ENCODE peak calls at places on chromosomes 1 and 21, in four cellular contexts. One of them, this sample, is unnamed.

GRCh38 chr21:38349111-38349746 is 92.4 kb downstream of the KCNJ15 start:
- DNase-seq in fibroblast of lung: peak; percentile 99
- DNase-seq in IMR-90: peak; percentile 6
- DNase-seq in transverse colon: no peak
- DNase-seq in this sample: no peak

GRCh38 chr1:181135815-181136737 is 47.6 kb downstream of the IER5 start:
- DNase-seq in fibroblast of lung: peak; percentile 94
- DNase-seq in IMR-90: peak; percentile 94
- DNase-seq in transverse colon: no peak
- DNase-seq in this sample: peak; percentile 74

GRCh38 chr1:209318302-209319056 is 265.0 kb upstream of the CAMK1G start:
- DNase-seq in fibroblast of lung: peak; percentile 48
- DNase-seq in IMR-90: peak; percentile 35
- DNase-seq in transverse colon: no peak
- DNase-seq in this sample: no peak

GRCh38 chr21:33033961-33034413 is 8.3 kb downstream of the OLIG2 start:
- DNase-seq in fibroblast of lung: no peak
- DNase-seq in IMR-90: no peak
- DNase-seq in transverse colon: no peak
- DNase-seq in this sample: no peak

GRCh38 chr1:44688760-44689446 is 14.4 kb downstream of the ARMH1 start:
- DNase-seq in fibroblast of lung: no peak
- DNase-seq in IMR-90: no peak
- DNase-seq in transverse colon: peak; percentile 16
- DNase-seq in this sample: no peak

GRCh38 chr1:221829327-221830011 is 87.6 kb upstream of the DUSP10 start:
- DNase-seq in fibroblast of lung: peak; percentile 97
- DNase-seq in IMR-90: peak; percentile 97
- DNase-seq in transverse colon: no peak
- DNase-seq in this sample: peak; percentile 81

GRCh38 chr1:101282314-101283087 is 45.7 kb downstream of the S1PR1 start:
- DNase-seq in fibroblast of lung: peak; percentile 33
- DNase-seq in IMR-90: peak; percentile 10
- DNase-seq in transverse colon: no peak
- DNase-seq in this sample: peak; percentile 74

GRCh38 chr1:37575692-37576091 is 19.0 kb downstream of the DNALI1 start:
- DNase-seq in fibroblast of lung: peak; percentile 47
- DNase-seq in IMR-90: peak; percentile 28
- DNase-seq in transverse colon: no peak
- DNase-seq in this sample: no peak

GRCh38 chr21:16169102-16169511 is 439.3 kb downstream of the USP25 start:
- DNase-seq in fibroblast of lung: peak; percentile 83
- DNase-seq in IMR-90: peak; percentile 8
- DNase-seq in transverse colon: no peak
- DNase-seq in this sample: peak; percentile 21

GRCh38 chr1:201740086-201740541 is 88.8 kb upstream of the IPO9 start:
- DNase-seq in fibroblast of lung: no peak
- DNase-seq in IMR-90: no peak
- DNase-seq in transverse colon: no peak
- DNase-seq in this sample: no peak

GRCh38 chr1:36964830-36965229 is 69.5 kb downstream of the GRIK3 start:
- DNase-seq in fibroblast of lung: no peak
- DNase-seq in IMR-90: no peak
- DNase-seq in transverse colon: no peak
- DNase-seq in this sample: no peak

GRCh38 chr1:1157914-1158710 is 15.6 kb upstream of the TTLL10 start:
- DNase-seq in fibroblast of lung: peak; percentile 27
- DNase-seq in IMR-90: no peak
- DNase-seq in transverse colon: peak; percentile 86
- DNase-seq in this sample: no peak

GRCh38 chr1:115927971-115928370 is 48.3 kb upstream of the SLC22A15 start:
- DNase-seq in fibroblast of lung: no peak
- DNase-seq in IMR-90: no peak
- DNase-seq in transverse colon: no peak
- DNase-seq in this sample: no peak

GRCh38 chr1:29732438-29732837 is 496.1 kb downstream of the PTPRU start:
- DNase-seq in fibroblast of lung: no peak
- DNase-seq in IMR-90: no peak
- DNase-seq in transverse colon: no peak
- DNase-seq in this sample: no peak

GRCh38 chr1:227798078-227798802 is 17.2 kb upstream of the PRSS38 start:
- DNase-seq in fibroblast of lung: no peak
- DNase-seq in IMR-90: no peak
- DNase-seq in transverse colon: no peak
- DNase-seq in this sample: no peak

GRCh38 chr1:98077691-98078090 is 156.9 kb upstream of the DPYD start:
- DNase-seq in fibroblast of lung: peak; percentile 44
- DNase-seq in IMR-90: peak; percentile 70
- DNase-seq in transverse colon: no peak
- DNase-seq in this sample: no peak

GRCh38 chr1:206734499-206735142 is 36.0 kb upstream of the IL19 start:
- DNase-seq in fibroblast of lung: no peak
- DNase-seq in IMR-90: peak; percentile 37
- DNase-seq in transverse colon: peak; percentile 62
- DNase-seq in this sample: no peak

GRCh38 chr1:159780583-159781582 is at the start of gene DUSP23:
- DNase-seq in fibroblast of lung: peak; percentile 97
- DNase-seq in IMR-90: peak; percentile 96
- DNase-seq in transverse colon: peak; percentile 98
- DNase-seq in this sample: peak; percentile 94

GRCh38 chr1:62784509-62785365 is 805 bp downstream of the ATG4C start:
- DNase-seq in fibroblast of lung: no peak
- DNase-seq in IMR-90: peak; percentile 19
- DNase-seq in transverse colon: no peak
- DNase-seq in this sample: no peak

DNA sequence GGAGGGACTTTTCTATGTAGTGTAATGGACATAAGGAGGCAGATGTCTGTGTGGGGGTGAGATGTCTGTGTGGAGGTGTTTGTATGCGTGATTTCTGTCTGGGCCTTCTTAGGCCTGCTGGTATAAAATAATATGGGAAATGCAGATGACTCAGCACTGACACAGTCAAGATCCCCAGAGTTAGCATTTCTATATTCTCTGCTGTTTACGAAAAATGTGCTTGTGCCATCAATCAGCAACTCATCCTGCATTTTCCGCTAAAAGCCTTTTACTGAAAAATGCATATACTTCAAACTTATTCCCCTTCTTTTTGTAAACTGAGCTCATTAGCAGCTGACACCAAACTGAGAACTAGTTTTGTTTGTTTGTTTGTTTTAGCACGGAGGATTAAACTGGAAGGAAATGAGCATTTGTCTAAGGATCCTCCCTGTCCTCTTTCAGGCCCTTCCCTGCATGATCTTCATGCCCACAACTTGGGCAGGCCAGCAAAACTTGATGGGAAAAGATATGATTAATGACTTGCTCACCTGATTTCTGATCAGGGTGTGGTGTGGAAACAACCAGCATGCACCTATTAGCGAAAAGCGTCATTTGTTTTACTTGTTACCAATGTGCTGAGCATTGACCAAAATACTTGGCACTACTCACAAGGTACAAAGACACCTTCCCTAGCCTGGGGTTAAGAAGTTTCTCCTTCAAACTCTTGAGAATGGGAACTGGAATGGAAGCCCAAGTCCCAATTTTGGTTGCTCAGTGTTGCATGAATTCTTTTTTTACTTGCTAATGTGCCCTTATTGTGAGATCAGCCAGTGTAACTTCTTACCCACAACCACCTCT is 77.4 kb downstream of the NDUFS5 start:
- DNase-seq in fibroblast of lung: peak; percentile 69
- DNase-seq in IMR-90: peak; percentile 87
- DNase-seq in transverse colon: no peak
- DNase-seq in this sample: peak; percentile 52
- H3K4me3 ChIP-seq in fibroblast of lung: no peak overlapping the region
- H3K4me3 ChIP-seq in IMR-90: no peak overlapping the region
- H3K4me3 ChIP-seq in transverse colon: no peak overlapping the region
- H3K4me3 ChIP-seq in this sample: no peak overlapping the region

GRCh38 chr1:31588751-31589515 is 12.6 kb downstream of the TINAGL1 start:
- DNase-seq in fibroblast of lung: peak; percentile 40
- DNase-seq in IMR-90: no peak
- DNase-seq in transverse colon: peak; percentile 69
- DNase-seq in this sample: no peak
- H3K4me3 ChIP-seq in fibroblast of lung: no peak overlapping the region
- H3K4me3 ChIP-seq in IMR-90: no peak overlapping the region
- H3K4me3 ChIP-seq in transverse colon: peak overlapping the region; percentile 35
- H3K4me3 ChIP-seq in this sample: peak overlapping the region; percentile 39

GRCh38 chr1:244006961-244007360 is 44.1 kb upstream of the ZBTB18 start:
- DNase-seq in fibroblast of lung: no peak
- DNase-seq in IMR-90: no peak
- DNase-seq in transverse colon: no peak
- DNase-seq in this sample: no peak
- H3K4me3 ChIP-seq in fibroblast of lung: no peak overlapping the region
- H3K4me3 ChIP-seq in IMR-90: no peak overlapping the region
- H3K4me3 ChIP-seq in transverse colon: no peak overlapping the region
- H3K4me3 ChIP-seq in this sample: no peak overlapping the region

DNA sequence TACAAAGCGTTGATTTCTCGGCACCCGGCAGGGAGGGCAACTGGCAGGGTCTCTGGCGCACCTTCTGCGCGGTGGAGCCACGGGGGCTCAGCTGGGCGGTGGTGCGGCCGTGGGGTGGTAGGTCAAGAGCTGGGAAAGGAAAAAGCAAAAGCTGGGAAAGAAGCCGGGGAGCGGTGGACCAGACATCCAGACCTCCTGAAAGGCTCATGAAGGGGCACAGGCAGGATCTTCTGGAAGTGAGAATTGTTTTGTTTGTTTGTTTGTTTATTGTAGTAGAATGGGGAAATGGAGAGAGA is 7.2 kb upstream of the RNU1-1 start:
- DNase-seq in fibroblast of lung: no peak
- DNase-seq in IMR-90: no peak
- DNase-seq in transverse colon: no peak
- DNase-seq in this sample: no peak
- H3K4me3 ChIP-seq in fibroblast of lung: peak overlapping the region; percentile 45
- H3K4me3 ChIP-seq in IMR-90: no peak overlapping the region
- H3K4me3 ChIP-seq in transverse colon: no peak overlapping the region
- H3K4me3 ChIP-seq in this sample: peak overlapping the region; percentile 16

DNA sequence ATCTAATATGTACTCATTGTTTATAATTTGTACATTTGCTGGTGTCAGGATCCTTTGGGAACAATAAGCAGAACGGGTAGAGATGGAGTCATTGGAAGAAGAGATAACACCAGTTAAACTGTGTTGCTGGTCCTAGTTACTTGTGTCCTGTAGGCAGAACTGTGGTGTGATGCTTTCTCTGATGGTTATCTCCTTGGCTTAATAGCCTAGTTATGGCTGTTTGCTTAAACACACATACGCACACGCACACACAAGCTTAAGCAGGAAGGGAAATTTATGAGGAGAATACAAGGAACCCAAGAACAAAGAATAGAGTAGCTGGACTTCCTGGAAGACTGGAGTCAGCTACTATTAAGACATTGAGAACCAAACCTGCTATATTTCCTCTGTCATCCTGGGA is 5.7 kb upstream of the PKN2 start:
- DNase-seq in fibroblast of lung: no peak
- DNase-seq in IMR-90: no peak
- DNase-seq in transverse colon: no peak
- DNase-seq in this sample: no peak
- H3K4me3 ChIP-seq in fibroblast of lung: no peak overlapping the region
- H3K4me3 ChIP-seq in IMR-90: no peak overlapping the region
- H3K4me3 ChIP-seq in transverse colon: no peak overlapping the region
- H3K4me3 ChIP-seq in this sample: no peak overlapping the region

DNA sequence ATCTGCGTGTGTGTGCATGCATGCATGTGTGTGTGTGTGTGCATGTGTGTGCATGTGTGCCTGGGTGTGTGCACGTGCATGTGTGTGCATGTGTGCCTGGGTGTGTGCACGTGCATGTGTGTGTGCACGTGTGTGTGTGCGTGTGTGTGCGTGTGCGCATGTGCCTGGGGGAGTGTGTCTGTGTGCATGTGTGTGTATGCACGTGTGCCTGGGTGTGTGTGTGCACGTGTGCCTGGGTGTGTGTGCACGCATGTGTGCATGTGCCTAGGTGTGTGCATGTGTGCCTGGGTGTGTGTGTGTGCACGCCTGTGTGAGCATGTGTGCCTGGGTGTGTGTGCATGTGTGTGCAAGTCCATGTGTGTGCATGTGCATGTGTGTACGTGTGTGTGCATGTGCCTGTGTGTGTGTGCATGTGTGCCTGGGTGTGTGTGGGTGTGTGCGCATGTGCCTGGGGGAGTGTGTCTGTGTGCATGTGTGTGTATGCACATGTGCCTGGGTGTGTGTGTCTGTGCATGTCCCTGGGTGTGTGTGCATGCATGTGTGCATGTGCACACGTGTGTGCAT is 29.3 kb upstream of the COL6A2 start:
- DNase-seq in fibroblast of lung: no peak
- DNase-seq in IMR-90: no peak
- DNase-seq in transverse colon: no peak
- DNase-seq in this sample: no peak
- H3K4me3 ChIP-seq in fibroblast of lung: no peak overlapping the region
- H3K4me3 ChIP-seq in IMR-90: no peak overlapping the region
- H3K4me3 ChIP-seq in transverse colon: no peak overlapping the region
- H3K4me3 ChIP-seq in this sample: no peak overlapping the region

GRCh38 chr1:230084408-230085177 is 17.6 kb downstream of the GALNT2 start:
- DNase-seq in fibroblast of lung: peak; percentile 100
- DNase-seq in IMR-90: peak; percentile 99
- DNase-seq in transverse colon: peak; percentile 23
- DNase-seq in this sample: peak; percentile 95
- H3K4me3 ChIP-seq in fibroblast of lung: no peak overlapping the region
- H3K4me3 ChIP-seq in IMR-90: no peak overlapping the region
- H3K4me3 ChIP-seq in transverse colon: no peak overlapping the region
- H3K4me3 ChIP-seq in this sample: no peak overlapping the region

DNA sequence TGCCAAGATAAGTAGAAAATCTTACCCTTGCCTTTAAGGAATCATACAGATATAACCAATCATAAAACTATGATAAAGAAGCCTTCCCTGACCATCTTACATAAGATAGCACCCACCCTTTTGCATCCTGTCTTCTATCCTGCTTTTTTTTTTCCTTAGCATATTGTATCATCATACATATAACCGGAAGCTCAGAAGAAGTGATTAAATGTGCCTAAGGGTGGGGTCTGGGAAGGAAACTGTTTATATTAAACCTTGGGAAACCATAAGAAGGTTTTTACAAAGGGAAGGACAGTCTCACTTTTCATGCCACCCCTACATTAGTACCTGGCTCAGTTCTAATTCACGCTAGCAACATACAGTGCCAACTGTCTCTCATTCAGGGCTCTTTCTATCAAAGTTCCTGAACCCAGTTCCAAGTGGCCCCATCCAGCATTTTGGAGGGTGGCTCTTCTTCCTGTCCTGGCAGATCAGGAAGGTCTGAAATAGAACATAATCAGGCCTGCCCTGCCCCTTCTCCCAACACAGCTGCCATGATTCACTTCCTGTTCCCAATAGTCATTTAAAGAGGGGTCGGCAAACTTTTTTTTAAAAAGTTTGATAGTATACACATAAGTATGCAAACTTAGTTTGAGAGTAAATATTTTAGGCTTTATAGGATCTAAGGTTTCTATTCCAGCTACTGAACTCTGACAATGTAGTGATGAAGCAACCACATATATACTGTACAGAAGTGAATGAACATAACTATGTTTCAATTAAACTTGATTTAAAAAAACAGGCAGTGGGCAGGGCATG is 66.6 kb downstream of the LUZP1 start:
- DNase-seq in fibroblast of lung: peak; percentile 66
- DNase-seq in IMR-90: peak; percentile 82
- DNase-seq in transverse colon: no peak
- DNase-seq in this sample: no peak
- H3K4me3 ChIP-seq in fibroblast of lung: no peak overlapping the region
- H3K4me3 ChIP-seq in IMR-90: no peak overlapping the region
- H3K4me3 ChIP-seq in transverse colon: no peak overlapping the region
- H3K4me3 ChIP-seq in this sample: no peak overlapping the region